ENCODE peak calls at places on chromosomes 1 and 21, in ten cellular contexts. One of them, this sample, is unnamed.

GRCh38 chr1:5955479-5955977 is 36.7 kb downstream of the NPHP4 start:
- DNase-seq in psoas muscle: no peak
- DNase-seq in mesendoderm: no peak
- DNase-seq in activated naive CD4-positive, alpha-beta T cell: no peak
- DNase-seq in neural progenitor cell: no peak
- DNase-seq in iPS DF 19.7: no peak
- DNase-seq in AML-193: no peak
- DNase-seq in HEK293T: no peak
- DNase-seq in fibroblast of mammary gland: no peak
- DNase-seq in IMR-90: no peak
- DNase-seq in this sample: no peak

GRCh38 chr1:227378876-227379554 is 60.7 kb upstream of the CDC42BPA start:
- DNase-seq in psoas muscle: no peak
- DNase-seq in mesendoderm: no peak
- DNase-seq in activated naive CD4-positive, alpha-beta T cell: no peak
- DNase-seq in neural progenitor cell: no peak
- DNase-seq in iPS DF 19.7: no peak
- DNase-seq in AML-193: no peak
- DNase-seq in HEK293T: no peak
- DNase-seq in fibroblast of mammary gland: peak; percentile 45
- DNase-seq in IMR-90: no peak
- DNase-seq in this sample: no peak

GRCh38 chr1:234743866-234744581 is 134.0 kb upstream of the IRF2BP2 start:
- DNase-seq in psoas muscle: no peak
- DNase-seq in mesendoderm: peak; percentile 58
- DNase-seq in activated naive CD4-positive, alpha-beta T cell: no peak
- DNase-seq in neural progenitor cell: peak; percentile 90
- DNase-seq in iPS DF 19.7: no peak
- DNase-seq in AML-193: no peak
- DNase-seq in HEK293T: no peak
- DNase-seq in fibroblast of mammary gland: no peak
- DNase-seq in IMR-90: peak; percentile 24
- DNase-seq in this sample: no peak

GRCh38 chr1:50570064-50570463 is 146.8 kb upstream of the DMRTA2 start:
- DNase-seq in psoas muscle: no peak
- DNase-seq in mesendoderm: peak; percentile 68
- DNase-seq in activated naive CD4-positive, alpha-beta T cell: no peak
- DNase-seq in neural progenitor cell: peak; percentile 69
- DNase-seq in iPS DF 19.7: no peak
- DNase-seq in AML-193: no peak
- DNase-seq in HEK293T: no peak
- DNase-seq in fibroblast of mammary gland: no peak
- DNase-seq in IMR-90: peak; percentile 58
- DNase-seq in this sample: no peak

GRCh38 chr21:20943476-20944085 is 54.6 kb upstream of the NCAM2 start:
- DNase-seq in psoas muscle: no peak
- DNase-seq in mesendoderm: no peak
- DNase-seq in activated naive CD4-positive, alpha-beta T cell: no peak
- DNase-seq in neural progenitor cell: no peak
- DNase-seq in iPS DF 19.7: no peak
- DNase-seq in AML-193: no peak
- DNase-seq in HEK293T: no peak
- DNase-seq in fibroblast of mammary gland: no peak
- DNase-seq in IMR-90: no peak
- DNase-seq in this sample: no peak

GRCh38 chr21:17671733-17672132 is 59.0 kb upstream of the BTG3 start:
- DNase-seq in psoas muscle: no peak
- DNase-seq in mesendoderm: no peak
- DNase-seq in activated naive CD4-positive, alpha-beta T cell: no peak
- DNase-seq in neural progenitor cell: no peak
- DNase-seq in iPS DF 19.7: no peak
- DNase-seq in AML-193: no peak
- DNase-seq in HEK293T: no peak
- DNase-seq in fibroblast of mammary gland: no peak
- DNase-seq in IMR-90: no peak
- DNase-seq in this sample: no peak

GRCh38 chr1:173064011-173064410 is 13.3 kb upstream of the TNFSF18 start:
- DNase-seq in psoas muscle: no peak
- DNase-seq in mesendoderm: no peak
- DNase-seq in activated naive CD4-positive, alpha-beta T cell: no peak
- DNase-seq in neural progenitor cell: no peak
- DNase-seq in iPS DF 19.7: no peak
- DNase-seq in AML-193: no peak
- DNase-seq in HEK293T: no peak
- DNase-seq in fibroblast of mammary gland: peak; percentile 18
- DNase-seq in IMR-90: peak; percentile 66
- DNase-seq in this sample: no peak

GRCh38 chr1:63590161-63590560 is 3.0 kb upstream of the PGM1 start:
- DNase-seq in psoas muscle: no peak
- DNase-seq in mesendoderm: no peak
- DNase-seq in activated naive CD4-positive, alpha-beta T cell: no peak
- DNase-seq in neural progenitor cell: no peak
- DNase-seq in iPS DF 19.7: no peak
- DNase-seq in AML-193: no peak
- DNase-seq in HEK293T: no peak
- DNase-seq in fibroblast of mammary gland: peak; percentile 41
- DNase-seq in IMR-90: peak; percentile 88
- DNase-seq in this sample: no peak

GRCh38 chr1:100930494-100930893 is 34.6 kb downstream of the SLC30A7 start:
- DNase-seq in psoas muscle: no peak
- DNase-seq in mesendoderm: no peak
- DNase-seq in activated naive CD4-positive, alpha-beta T cell: no peak
- DNase-seq in neural progenitor cell: no peak
- DNase-seq in iPS DF 19.7: no peak
- DNase-seq in AML-193: no peak
- DNase-seq in HEK293T: no peak
- DNase-seq in fibroblast of mammary gland: no peak
- DNase-seq in IMR-90: no peak
- DNase-seq in this sample: no peak

GRCh38 chr1:56034847-56035483 is 544.4 kb downstream of the PLPP3 start:
- DNase-seq in psoas muscle: no peak
- DNase-seq in mesendoderm: no peak
- DNase-seq in activated naive CD4-positive, alpha-beta T cell: no peak
- DNase-seq in neural progenitor cell: no peak
- DNase-seq in iPS DF 19.7: no peak
- DNase-seq in AML-193: no peak
- DNase-seq in HEK293T: no peak
- DNase-seq in fibroblast of mammary gland: peak; percentile 60
- DNase-seq in IMR-90: no peak
- DNase-seq in this sample: no peak

GRCh38 chr1:21099034-21099868 is 77.4 kb downstream of the EIF4G3 start:
- DNase-seq in psoas muscle: no peak
- DNase-seq in mesendoderm: no peak
- DNase-seq in activated naive CD4-positive, alpha-beta T cell: no peak
- DNase-seq in neural progenitor cell: no peak
- DNase-seq in iPS DF 19.7: no peak
- DNase-seq in AML-193: peak; percentile 59
- DNase-seq in HEK293T: no peak
- DNase-seq in fibroblast of mammary gland: peak; percentile 79
- DNase-seq in IMR-90: peak; percentile 82
- DNase-seq in this sample: no peak

GRCh38 chr1:172647987-172648386 is 10.9 kb upstream of the FASLG start:
- DNase-seq in psoas muscle: no peak
- DNase-seq in mesendoderm: no peak
- DNase-seq in activated naive CD4-positive, alpha-beta T cell: no peak
- DNase-seq in neural progenitor cell: no peak
- DNase-seq in iPS DF 19.7: no peak
- DNase-seq in AML-193: no peak
- DNase-seq in HEK293T: no peak
- DNase-seq in fibroblast of mammary gland: peak; percentile 67
- DNase-seq in IMR-90: no peak
- DNase-seq in this sample: no peak

GRCh38 chr1:37752583-37753471 is 12.1 kb downstream of the EPHA10 start:
- DNase-seq in psoas muscle: no peak
- DNase-seq in mesendoderm: peak; percentile 36
- DNase-seq in activated naive CD4-positive, alpha-beta T cell: no peak
- DNase-seq in neural progenitor cell: peak; percentile 80
- DNase-seq in iPS DF 19.7: no peak
- DNase-seq in AML-193: no peak
- DNase-seq in HEK293T: peak; percentile 78
- DNase-seq in fibroblast of mammary gland: no peak
- DNase-seq in IMR-90: no peak
- DNase-seq in this sample: no peak

GRCh38 chr1:24089027-24089742 is 22.8 kb downstream of the MYOM3 start:
- DNase-seq in psoas muscle: peak; percentile 11
- DNase-seq in mesendoderm: peak; percentile 21
- DNase-seq in activated naive CD4-positive, alpha-beta T cell: no peak
- DNase-seq in neural progenitor cell: no peak
- DNase-seq in iPS DF 19.7: no peak
- DNase-seq in AML-193: no peak
- DNase-seq in HEK293T: no peak
- DNase-seq in fibroblast of mammary gland: no peak
- DNase-seq in IMR-90: no peak
- DNase-seq in this sample: no peak

GRCh38 chr1:75198761-75199160 is 64.6 kb downstream of the LHX8 start:
- DNase-seq in psoas muscle: no peak
- DNase-seq in mesendoderm: no peak
- DNase-seq in activated naive CD4-positive, alpha-beta T cell: no peak
- DNase-seq in neural progenitor cell: no peak
- DNase-seq in iPS DF 19.7: no peak
- DNase-seq in AML-193: no peak
- DNase-seq in HEK293T: no peak
- DNase-seq in fibroblast of mammary gland: no peak
- DNase-seq in IMR-90: no peak
- DNase-seq in this sample: no peak

GRCh38 chr1:9198538-9199361 is 35.8 kb upstream of the H6PD start:
- DNase-seq in psoas muscle: peak; percentile 48
- DNase-seq in mesendoderm: peak; percentile 80
- DNase-seq in activated naive CD4-positive, alpha-beta T cell: no peak
- DNase-seq in neural progenitor cell: peak; percentile 91
- DNase-seq in iPS DF 19.7: no peak
- DNase-seq in AML-193: no peak
- DNase-seq in HEK293T: no peak
- DNase-seq in fibroblast of mammary gland: peak; percentile 58
- DNase-seq in IMR-90: peak; percentile 51
- DNase-seq in this sample: no peak

GRCh38 chr21:43708745-43709381 is 10.1 kb upstream of the PDXK start:
- DNase-seq in psoas muscle: no peak
- DNase-seq in mesendoderm: no peak
- DNase-seq in activated naive CD4-positive, alpha-beta T cell: no peak
- DNase-seq in neural progenitor cell: no peak
- DNase-seq in iPS DF 19.7: no peak
- DNase-seq in AML-193: no peak
- DNase-seq in HEK293T: no peak
- DNase-seq in fibroblast of mammary gland: no peak
- DNase-seq in IMR-90: no peak
- DNase-seq in this sample: no peak

GRCh38 chr1:43558346-43558841 is 27.7 kb downstream of the PTPRF start:
- DNase-seq in psoas muscle: no peak
- DNase-seq in mesendoderm: peak; percentile 85
- DNase-seq in activated naive CD4-positive, alpha-beta T cell: no peak
- DNase-seq in neural progenitor cell: peak; percentile 77
- DNase-seq in iPS DF 19.7: no peak
- DNase-seq in AML-193: no peak
- DNase-seq in HEK293T: no peak
- DNase-seq in fibroblast of mammary gland: peak; percentile 38
- DNase-seq in IMR-90: peak; percentile 42
- DNase-seq in this sample: no peak

GRCh38 chr1:190649553-190649952 is 171.9 kb upstream of the BRINP3 start:
- DNase-seq in psoas muscle: no peak
- DNase-seq in mesendoderm: no peak
- DNase-seq in activated naive CD4-positive, alpha-beta T cell: no peak
- DNase-seq in neural progenitor cell: no peak
- DNase-seq in iPS DF 19.7: no peak
- DNase-seq in AML-193: no peak
- DNase-seq in HEK293T: no peak
- DNase-seq in fibroblast of mammary gland: no peak
- DNase-seq in IMR-90: no peak
- DNase-seq in this sample: no peak

GRCh38 chr21:45258476-45258875 is 29.2 kb downstream of the POFUT2 start:
- DNase-seq in psoas muscle: no peak
- DNase-seq in mesendoderm: no peak
- DNase-seq in activated naive CD4-positive, alpha-beta T cell: no peak
- DNase-seq in neural progenitor cell: no peak
- DNase-seq in iPS DF 19.7: no peak
- DNase-seq in AML-193: no peak
- DNase-seq in HEK293T: no peak
- DNase-seq in fibroblast of mammary gland: peak; percentile 36
- DNase-seq in IMR-90: no peak
- DNase-seq in this sample: no peak

GRCh38 chr1:25167269-25168192 is 64.8 kb downstream of the SYF2 start:
- DNase-seq in psoas muscle: no peak
- DNase-seq in mesendoderm: no peak
- DNase-seq in activated naive CD4-positive, alpha-beta T cell: no peak
- DNase-seq in neural progenitor cell: no peak
- DNase-seq in iPS DF 19.7: no peak
- DNase-seq in AML-193: no peak
- DNase-seq in HEK293T: no peak
- DNase-seq in fibroblast of mammary gland: no peak
- DNase-seq in IMR-90: no peak
- DNase-seq in this sample: no peak

GRCh38 chr1:230982698-230983097 is 3.8 kb downstream of the ARV1 start:
- DNase-seq in psoas muscle: no peak
- DNase-seq in mesendoderm: no peak
- DNase-seq in activated naive CD4-positive, alpha-beta T cell: no peak
- DNase-seq in neural progenitor cell: no peak
- DNase-seq in iPS DF 19.7: no peak
- DNase-seq in AML-193: no peak
- DNase-seq in HEK293T: no peak
- DNase-seq in fibroblast of mammary gland: peak; percentile 75
- DNase-seq in IMR-90: peak; percentile 94
- DNase-seq in this sample: no peak

GRCh38 chr1:165539306-165539705 is 4.5 kb upstream of the LRRC52 start:
- DNase-seq in psoas muscle: peak; percentile 42
- DNase-seq in mesendoderm: peak; percentile 34
- DNase-seq in activated naive CD4-positive, alpha-beta T cell: no peak
- DNase-seq in neural progenitor cell: no peak
- DNase-seq in iPS DF 19.7: no peak
- DNase-seq in AML-193: no peak
- DNase-seq in HEK293T: no peak
- DNase-seq in fibroblast of mammary gland: no peak
- DNase-seq in IMR-90: no peak
- DNase-seq in this sample: no peak

GRCh38 chr1:112011231-112011630 is 21.8 kb upstream of the KCND3 start:
- DNase-seq in psoas muscle: peak; percentile 23
- DNase-seq in mesendoderm: no peak
- DNase-seq in activated naive CD4-positive, alpha-beta T cell: no peak
- DNase-seq in neural progenitor cell: no peak
- DNase-seq in iPS DF 19.7: no peak
- DNase-seq in AML-193: no peak
- DNase-seq in HEK293T: no peak
- DNase-seq in fibroblast of mammary gland: peak; percentile 75
- DNase-seq in IMR-90: peak; percentile 29
- DNase-seq in this sample: no peak

GRCh38 chr1:153750026-153750995 is 22.5 kb downstream of the INTS3 start:
- DNase-seq in psoas muscle: no peak
- DNase-seq in mesendoderm: peak; percentile 42
- DNase-seq in activated naive CD4-positive, alpha-beta T cell: no peak
- DNase-seq in neural progenitor cell: peak; percentile 68
- DNase-seq in iPS DF 19.7: no peak
- DNase-seq in AML-193: no peak
- DNase-seq in HEK293T: no peak
- DNase-seq in fibroblast of mammary gland: peak; percentile 77
- DNase-seq in IMR-90: no peak
- DNase-seq in this sample: no peak

GRCh38 chr1:21573971-21574458 is 64.8 kb downstream of the ALPL start:
- DNase-seq in psoas muscle: peak; percentile 66
- DNase-seq in mesendoderm: peak; percentile 89
- DNase-seq in activated naive CD4-positive, alpha-beta T cell: no peak
- DNase-seq in neural progenitor cell: peak; percentile 86
- DNase-seq in iPS DF 19.7: peak; percentile 63
- DNase-seq in AML-193: peak; percentile 27
- DNase-seq in HEK293T: peak; percentile 67
- DNase-seq in fibroblast of mammary gland: peak; percentile 83
- DNase-seq in IMR-90: peak; percentile 75
- DNase-seq in this sample: peak; percentile 54

GRCh38 chr1:202090994-202091393 is 31.7 kb upstream of the GPR37L1 start:
- DNase-seq in psoas muscle: no peak
- DNase-seq in mesendoderm: peak; percentile 67
- DNase-seq in activated naive CD4-positive, alpha-beta T cell: no peak
- DNase-seq in neural progenitor cell: no peak
- DNase-seq in iPS DF 19.7: no peak
- DNase-seq in AML-193: no peak
- DNase-seq in HEK293T: no peak
- DNase-seq in fibroblast of mammary gland: no peak
- DNase-seq in IMR-90: no peak
- DNase-seq in this sample: no peak

GRCh38 chr1:224635356-224635755 is 19.2 kb downstream of the CNIH3 start:
- DNase-seq in psoas muscle: no peak
- DNase-seq in mesendoderm: no peak
- DNase-seq in activated naive CD4-positive, alpha-beta T cell: no peak
- DNase-seq in neural progenitor cell: no peak
- DNase-seq in iPS DF 19.7: no peak
- DNase-seq in AML-193: no peak
- DNase-seq in HEK293T: no peak
- DNase-seq in fibroblast of mammary gland: peak; percentile 84
- DNase-seq in IMR-90: peak; percentile 87
- DNase-seq in this sample: no peak

This sample was measured in iPS DF 6.9.